ENCODE peak calls at places on chromosomes 1 and 21, in seven cellular contexts. O is cardiac muscle cell, A is PC-9, C is brain microvascular endothelial cell, R is progenitor cell of endocrine pancreas, K is upper lobe of right lung, Y is tibial artery. X is an unnamed sample.

GRCh38 chr1:209045326-209046057 is 538.0 kb upstream of the CAMK1G start:
- DNase-seq in A (no peak), Y (no peak), K (no peak), O (no peak), R (no peak), C (no peak), X (no peak)

GRCh38 chr21:42140196-42140934 is 69.2 kb downstream of the UMODL1 start:
- DNase-seq in C (no peak), Y (no peak), R (no peak), A (no peak), K (no peak), O (no peak), X (no peak)

GRCh38 chr1:85450832-85451231 is 14.1 kb downstream of the DDAH1 start:
- DNase-seq in R (no peak), C (no peak), O (no peak), K (no peak), Y (no peak), A (no peak), X (no peak)

GRCh38 chr21:31446206-31446900 is 102.3 kb upstream of the TIAM1 start:
- DNase-seq in R (no peak), K (no peak), A (no peak), Y (no peak), C (peak), O (no peak), X (no peak)

GRCh38 chr1:230127105-230128054 is 60.3 kb downstream of the GALNT2 start:
- DNase-seq in C (no peak), A (no peak), Y (no peak), O (no peak), K (no peak), R (no peak), X (no peak)

GRCh38 chr1:61085191-61086086 is 3.1 kb downstream of the NFIA start:
- DNase-seq in O (no peak), R (no peak), K (no peak), Y (no peak), A (no peak), C (no peak), X (no peak)

GRCh38 chr1:2314803-2315710 is 76.3 kb downstream of the MORN1 start:
- DNase-seq in K (peak), O (peak), Y (no peak), R (peak), A (no peak), C (no peak), X (no peak)

GRCh38 chr1:99438656-99439055 is 174.4 kb downstream of the PLPPR4 start:
- DNase-seq in R (no peak), Y (no peak), C (peak), A (no peak), K (no peak), O (no peak), X (no peak)

GRCh38 chr1:236627717-236628116 is 23.4 kb upstream of the HEATR1 start:
- DNase-seq in R (no peak), K (no peak), A (no peak), C (no peak), Y (no peak), O (no peak), X (no peak)

GRCh38 chr1:7885513-7886298 is 32.8 kb upstream of the UTS2 start:
- DNase-seq in A (no peak), O (no peak), C (no peak), K (peak), R (no peak), Y (no peak), X (peak)

GRCh38 chr21:34878501-34878900 is 170.6 kb downstream of the RUNX1 start:
- DNase-seq in O (no peak), K (no peak), Y (no peak), A (peak), C (no peak), R (no peak), X (no peak)

GRCh38 chr1:2141025-2141424 is 53.5 kb downstream of the FAAP20 start:
- DNase-seq in Y (no peak), R (no peak), C (no peak), O (no peak), A (no peak), K (peak), X (no peak)

GRCh38 chr1:99198377-99198776 is 65.9 kb upstream of the PLPPR4 start:
- DNase-seq in A (no peak), O (no peak), K (no peak), R (no peak), Y (no peak), C (no peak), X (no peak)

GRCh38 chr21:36627242-36627641 is 71.7 kb upstream of the SIM2 start:
- DNase-seq in O (no peak), R (no peak), Y (no peak), A (peak), C (peak), K (no peak), X (no peak)

GRCh38 chr1:205360891-205361290 is 4.2 kb upstream of the KLHDC8A start:
- DNase-seq in A (no peak), O (no peak), R (no peak), Y (no peak), K (no peak), C (no peak), X (no peak)

GRCh38 chr1:69315823-69316222 is 251.9 kb upstream of the LRRC7 start:
- DNase-seq in K (no peak), C (no peak), Y (no peak), R (no peak), A (no peak), O (peak), X (peak)

GRCh38 chr1:22207605-22208264 is 64.8 kb upstream of the WNT4 start:
- DNase-seq in C (no peak), K (no peak), Y (no peak), A (no peak), R (no peak), O (no peak), X (peak)

GRCh38 chr1:85275701-85276289 is 637 bp downstream of the BCL10 start:
- DNase-seq in A (no peak), R (no peak), Y (no peak), C (no peak), K (no peak), O (no peak), X (no peak)

GRCh38 chr1:100267284-100267683 is 1.3 kb downstream of the RTCA start:
- DNase-seq in C (no peak), K (no peak), O (no peak), R (no peak), A (no peak), Y (no peak), X (no peak)

GRCh38 chr1:45892068-45892785 is 88.8 kb downstream of the MAST2 start:
- DNase-seq in C (peak), O (peak), R (no peak), K (no peak), Y (no peak), A (peak), X (no peak)

DNA sequence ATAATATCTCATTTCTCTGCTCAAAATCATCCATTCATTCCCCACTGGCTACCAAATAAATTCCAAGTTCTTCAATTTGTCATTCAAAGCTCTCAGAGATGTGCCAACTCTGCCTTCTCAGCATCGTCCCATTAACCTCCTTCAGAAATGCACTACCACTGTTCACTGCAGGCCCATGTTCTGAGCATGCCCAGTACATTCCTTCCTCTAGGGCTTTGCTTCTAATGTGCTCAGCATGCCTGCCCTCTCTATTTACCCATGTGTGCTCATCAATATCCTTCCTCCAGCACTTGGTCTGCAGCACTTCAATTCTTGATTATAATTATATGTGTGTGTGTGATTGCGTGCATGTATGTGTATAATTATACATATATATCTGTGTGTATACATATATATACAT is 36.1 kb upstream of the RGS8 start:
- DNase-seq in R (no peak), O (peak), K (no peak), C (peak), Y (no peak), A (no peak), X (peak)
- TF ChIP-seq CTCF in R (peak), O (peak), K (peak), C (peak), Y (no peak), A (peak), X (peak)

DNA sequence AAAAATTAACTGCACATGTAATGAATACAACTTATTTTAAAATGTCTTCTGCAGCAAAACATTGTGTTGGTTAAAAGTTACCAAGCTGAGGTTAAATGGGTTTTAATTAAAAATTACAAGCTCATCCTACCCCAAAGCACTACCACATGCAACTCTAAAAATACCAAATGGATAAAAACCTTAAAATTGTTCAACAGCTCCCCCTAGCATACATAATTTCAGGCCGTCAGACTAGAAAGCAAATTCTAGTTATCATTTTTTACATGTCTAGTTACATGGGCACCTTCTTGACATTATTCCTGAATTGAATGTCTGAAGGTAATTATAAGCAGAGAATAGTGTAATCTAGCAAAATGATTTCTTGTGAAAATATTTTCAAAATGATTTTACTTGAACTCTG is 176.5 kb downstream of the C1orf21 start:
- DNase-seq in O (peak), A (no peak), C (no peak), Y (no peak), K (no peak), R (no peak), X (no peak)
- TF ChIP-seq CTCF in O (peak), A (peak), C (peak), Y (peak), K (peak), R (peak), X (peak)

GRCh38 chr1:9298282-9298681 is 5.6 kb downstream of the SPSB1 start:
- DNase-seq in O (no peak), Y (no peak), C (no peak), R (no peak), K (no peak), A (no peak), X (no peak)

GRCh38 chr1:9295884-9296283 is 3.2 kb downstream of the SPSB1 start:
- DNase-seq in A (no peak), C (no peak), Y (no peak), R (no peak), K (no peak), O (no peak), X (no peak)

GRCh38 chr1:9294910-9295636 is 2.4 kb downstream of the SPSB1 start:
- DNase-seq in C (peak), K (no peak), Y (no peak), O (no peak), A (no peak), R (no peak), X (peak)

GRCh38 chr1:9296850-9297249 is 4.2 kb downstream of the SPSB1 start:
- DNase-seq in Y (peak), R (no peak), K (no peak), C (no peak), O (no peak), A (no peak), X (no peak)

DNA sequence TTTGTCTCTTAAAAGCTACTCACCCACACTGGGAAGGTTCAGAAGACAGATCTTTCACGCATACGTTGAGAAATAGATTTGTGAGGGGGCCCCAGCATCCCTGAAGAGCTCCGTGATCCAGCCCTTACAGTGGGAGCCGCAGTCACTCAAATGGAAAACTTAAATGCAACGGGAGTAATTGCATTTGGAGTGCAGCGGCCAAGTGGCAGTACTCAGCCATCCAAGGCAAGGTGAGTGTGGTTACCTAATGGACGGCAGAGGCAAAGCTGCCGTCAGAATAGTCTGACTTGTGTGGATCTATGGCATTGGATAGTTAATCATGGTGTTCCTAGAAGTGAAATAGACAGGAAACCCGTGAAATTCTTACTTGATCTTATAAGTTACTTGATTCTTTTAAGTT is 5.1 kb downstream of the SPSB1 start:
- DNase-seq in Y (no peak), O (no peak), A (no peak), R (no peak), C (no peak), K (no peak), X (no peak)
- TF ChIP-seq CTCF in Y (no peak), O (no peak), A (no peak), R (no peak), C (no peak), K (no peak), X (no peak)

DNA sequence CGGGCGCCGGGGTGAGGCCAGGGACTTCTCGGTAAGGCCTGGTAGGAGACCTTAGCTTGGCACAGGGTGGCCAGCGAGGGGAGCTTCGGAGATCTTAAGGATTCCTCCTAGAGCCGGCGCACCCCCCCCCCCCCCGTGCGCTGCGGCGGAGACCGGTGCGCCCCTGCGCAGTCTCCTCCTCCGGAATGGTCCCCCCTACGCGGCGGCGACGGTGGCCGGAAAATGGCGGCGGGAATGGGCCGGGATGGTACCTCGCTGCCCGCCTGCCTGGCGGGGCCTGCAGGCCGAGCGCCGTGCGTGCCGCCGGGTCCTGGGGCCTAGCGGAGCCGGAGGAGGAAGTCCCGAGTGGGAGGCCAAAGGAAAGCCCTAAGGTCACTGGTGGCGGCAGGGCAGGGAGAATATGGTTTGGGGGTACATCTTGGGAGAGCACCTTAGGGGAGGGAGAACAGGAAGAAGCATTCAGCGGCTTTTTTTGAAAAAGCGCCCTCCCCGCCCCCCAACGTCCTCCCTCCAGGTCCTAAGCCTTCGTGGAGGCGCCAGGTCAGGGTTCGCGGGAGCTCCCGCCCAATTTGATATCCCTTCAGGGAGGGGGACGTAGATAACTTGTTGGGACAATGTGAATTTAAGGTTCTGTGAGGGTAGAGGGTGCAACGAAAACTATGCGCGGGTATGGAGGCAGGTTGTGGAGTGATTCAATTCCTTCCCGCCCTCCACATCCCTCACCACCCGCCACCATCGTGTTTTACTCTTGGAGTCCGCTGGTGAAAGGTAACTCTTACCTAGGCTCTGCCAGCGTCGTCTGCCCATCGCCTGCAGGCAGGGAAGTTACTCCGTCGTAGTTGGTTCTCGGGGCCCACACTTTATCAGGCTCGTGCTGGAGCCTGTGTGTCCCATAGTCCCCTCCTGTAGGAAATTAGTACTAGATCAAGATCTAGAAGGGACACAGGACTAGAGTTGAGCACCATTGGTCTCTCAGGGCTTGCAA is 552 bp downstream of the SRRM1 start:
- DNase-seq in R (no peak), K (peak), C (no peak), O (peak), A (no peak), Y (no peak), X (peak)
- TF ChIP-seq CTCF in R (no peak), K (no peak), C (no peak), O (no peak), A (no peak), Y (no peak), X (no peak)

DNA sequence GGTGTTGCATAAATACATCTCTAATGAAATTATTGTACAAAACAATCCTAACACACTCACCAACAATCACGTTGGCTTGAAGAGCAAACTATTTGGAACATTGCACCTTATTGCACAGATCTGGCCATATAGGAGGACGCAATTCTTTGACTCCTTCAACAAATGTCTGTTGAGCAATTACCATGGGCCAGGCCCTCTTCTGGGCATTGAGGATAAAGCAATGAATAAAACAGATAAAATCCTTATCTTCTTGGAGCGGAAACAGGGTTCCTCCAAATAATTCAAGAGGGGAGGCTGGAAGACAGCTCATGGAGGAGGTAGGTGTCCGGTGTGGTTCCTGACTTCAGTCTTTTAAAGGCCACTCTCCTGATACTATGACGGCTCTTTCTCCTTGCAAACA is 43.3 kb downstream of the PAX7 start:
- DNase-seq in A (no peak), C (no peak), K (no peak), O (no peak), Y (no peak), R (no peak), X (no peak)
- TF ChIP-seq CTCF in A (no peak), C (peak), K (no peak), O (no peak), Y (no peak), R (no peak), X (no peak)

X was measured in glutamatergic neuron.